ENCODE peak calls at places on chromosomes 11 and 22, in eight cellular contexts. L is pancreas, G is T-helper 2 cell, T is mucosa of gallbladder, J is SW480, U is HEK293T, M is AG20443, W is lung. V is an unnamed sample.

GRCh38 chr11:33997473-33998347 is 53.8 kb upstream of the CAPRIN1 start:
- DNase-seq in L (no peak), G (no peak), T (no peak), J (no peak), U (no peak), M (no peak), W (no peak), V (no peak)

GRCh38 chr11:46351606-46352005 is 4.3 kb downstream of the DGKZ start:
- DNase-seq in L (no peak), G (no peak), T (no peak), J (no peak), U (no peak), M (no peak), W (no peak), V (no peak)

GRCh38 chr11:64880240-64881001 is 2.0 kb upstream of the EHD1 start:
- DNase-seq in L (no peak), G (peak), T (no peak), J (no peak), U (no peak), M (no peak), W (no peak), V (no peak)

GRCh38 chr22:45064313-45065268 is 54.8 kb upstream of the PHF21B start:
- DNase-seq in L (peak), G (peak), T (no peak), J (peak), U (no peak), M (peak), W (no peak), V (peak)

GRCh38 chr11:34242037-34242625 is 115.7 kb downstream of the ABTB2 start:
- DNase-seq in L (no peak), G (no peak), T (no peak), J (peak), U (no peak), M (peak), W (no peak), V (peak)

GRCh38 chr22:48103126-48103875 is 1340.9 kb downstream of the TBC1D22A start:
- DNase-seq in L (no peak), G (no peak), T (no peak), J (peak), U (no peak), M (no peak), W (no peak), V (no peak)

GRCh38 chr11:30196400-30197206 is 34.2 kb upstream of the FSHB start:
- DNase-seq in L (peak), G (peak), T (peak), J (peak), U (peak), M (peak), W (peak), V (no peak)

GRCh38 chr11:34345012-34345804 is 12.6 kb downstream of the ABTB2 start:
- DNase-seq in L (no peak), G (no peak), T (peak), J (peak), U (no peak), M (peak), W (no peak), V (peak)

GRCh38 chr22:22348127-22348814 is 103.7 kb downstream of the VPREB1 start:
- DNase-seq in L (no peak), G (no peak), T (no peak), J (peak), U (no peak), M (no peak), W (no peak), V (no peak)